ENCODE peak calls at places on chromosomes 1 and 21, in nine cellular contexts. E is endothelial cell of umbilical vein, W is A549, Z is spleen, H is right lobe of liver, S is esophagus squamous epithelium, L is sigmoid colon, D is lower leg skin, B is tibial nerve. Q is an unnamed sample.

GRCh38 chr1:146007048-146007784 is 10.8 kb upstream of the TXNIP start:
- DNase-seq in E (peak), W (peak), Z (no peak), H (peak), S (no peak), L (peak), D (peak), B (no peak), Q (peak)

GRCh38 chr1:45892068-45892785 is 88.8 kb downstream of the MAST2 start:
- DNase-seq in E (peak), W (peak), Z (no peak), H (no peak), S (no peak), L (no peak), D (no peak), B (no peak), Q (peak)

GRCh38 chr1:110011527-110012041 is 22.8 kb upstream of the STRIP1 start:
- DNase-seq in E (peak), W (peak), Z (no peak), H (no peak), S (no peak), L (no peak), D (no peak), B (no peak), Q (peak)

GRCh38 chr1:180372728-180373127 is 129.6 kb downstream of the ACBD6 start:
- DNase-seq in E (no peak), W (no peak), Z (no peak), H (no peak), S (no peak), L (no peak), D (no peak), B (no peak), Q (no peak)

GRCh38 chr1:212608209-212608955 is at the start of gene ATF3:
- DNase-seq in E (peak), W (peak), Z (peak), H (peak), S (peak), L (peak), D (peak), B (peak), Q (peak)

GRCh38 chr1:223179280-223179679 is 36.2 kb upstream of the TLR5 start:
- DNase-seq in E (no peak), W (no peak), Z (no peak), H (no peak), S (no peak), L (no peak), D (no peak), B (no peak), Q (no peak)

GRCh38 chr1:234900601-234901000 is 228.0 kb downstream of the TOMM20 start:
- DNase-seq in E (no peak), W (no peak), Z (no peak), H (no peak), S (no peak), L (peak), D (no peak), B (no peak), Q (no peak)

GRCh38 chr1:3774503-3775247 is 2.1 kb downstream of the SMIM1 start:
- DNase-seq in E (no peak), W (no peak), Z (no peak), H (peak), S (no peak), L (no peak), D (no peak), B (no peak), Q (peak)

GRCh38 chr21:30329203-30329868 is 8.2 kb downstream of the KRTAP27-1 start:
- DNase-seq in E (no peak), W (no peak), Z (no peak), H (no peak), S (no peak), L (no peak), D (no peak), B (no peak), Q (no peak)

GRCh38 chr1:111512132-111512874 is 8.9 kb upstream of the ADORA3 start:
- DNase-seq in E (no peak), W (no peak), Z (no peak), H (no peak), S (no peak), L (no peak), D (no peak), B (no peak), Q (no peak)

GRCh38 chr1:47510282-47510811 is 72.5 kb downstream of the FOXD2 start:
- DNase-seq in E (no peak), W (no peak), Z (peak), H (no peak), S (no peak), L (no peak), D (no peak), B (no peak), Q (no peak)

GRCh38 chr1:26733982-26734381 is 38.2 kb downstream of the ARID1A start:
- DNase-seq in E (no peak), W (no peak), Z (no peak), H (no peak), S (no peak), L (no peak), D (no peak), B (no peak), Q (peak)

GRCh38 chr1:75559141-75559540 is 51.8 kb downstream of the SLC44A5 start:
- DNase-seq in E (no peak), W (no peak), Z (no peak), H (no peak), S (no peak), L (no peak), D (no peak), B (no peak), Q (no peak)

GRCh38 chr1:40519517-40519916 is 10.9 kb downstream of the EXO5 start:
- DNase-seq in E (no peak), W (no peak), Z (no peak), H (no peak), S (no peak), L (no peak), D (no peak), B (no peak), Q (no peak)

GRCh38 chr1:235075955-235076308 is 52.7 kb downstream of the TOMM20 start:
- DNase-seq in E (no peak), W (peak), Z (no peak), H (no peak), S (no peak), L (no peak), D (no peak), B (no peak), Q (no peak)

GRCh38 chr1:22845536-22845935 is 127.1 kb downstream of the LACTBL1 start:
- DNase-seq in E (no peak), W (no peak), Z (peak), H (no peak), S (no peak), L (no peak), D (no peak), B (no peak), Q (no peak)

GRCh38 chr1:172167801-172168596 is 252.5 kb upstream of the C1orf105 start:
- DNase-seq in E (no peak), W (no peak), Z (no peak), H (no peak), S (no peak), L (no peak), D (no peak), B (no peak), Q (no peak)

GRCh38 chr1:30872033-30872947 is 36.3 kb downstream of the SDC3 start:
- DNase-seq in E (no peak), W (no peak), Z (no peak), H (no peak), S (no peak), L (no peak), D (no peak), B (no peak), Q (no peak)

GRCh38 chr1:165631403-165632151 is 543 bp downstream of the MGST3 start:
- DNase-seq in E (peak), W (peak), Z (peak), H (peak), S (no peak), L (peak), D (peak), B (peak), Q (peak)

GRCh38 chr1:84712288-84712874 is 22.1 kb upstream of the SSX2IP start:
- DNase-seq in E (peak), W (no peak), Z (no peak), H (no peak), S (no peak), L (no peak), D (no peak), B (no peak), Q (no peak)

GRCh38 chr1:172719694-172720138 is 60.8 kb downstream of the FASLG start:
- DNase-seq in E (peak), W (peak), Z (no peak), H (no peak), S (no peak), L (no peak), D (no peak), B (no peak), Q (no peak)

GRCh38 chr21:32991299-32991850 is 34.4 kb upstream of the OLIG2 start:
- DNase-seq in E (no peak), W (no peak), Z (no peak), H (no peak), S (no peak), L (no peak), D (no peak), B (no peak), Q (no peak)
- TF ChIP-seq POLR2A in E (no peak), W (no peak), Z (no peak), H (no peak), S (no peak), L (no peak), D (no peak), B (no peak), Q (no peak)

GRCh38 chr1:61076728-61077675 is 5.4 kb upstream of the NFIA start:
- DNase-seq in E (peak), W (peak), Z (peak), H (peak), S (peak), L (peak), D (peak), B (peak), Q (no peak)
- TF ChIP-seq POLR2A in E (peak), W (peak), Z (no peak), H (peak), S (no peak), L (no peak), D (no peak), B (peak), Q (peak)

GRCh38 chr1:32242341-32242851 is 4.6 kb upstream of the FAM167B start:
- DNase-seq in E (peak), W (no peak), Z (no peak), H (no peak), S (no peak), L (peak), D (no peak), B (no peak), Q (no peak)

GRCh38 chr1:32239335-32239734 is 7.7 kb upstream of the FAM167B start:
- DNase-seq in E (no peak), W (no peak), Z (no peak), H (no peak), S (no peak), L (no peak), D (no peak), B (no peak), Q (no peak)

GRCh38 chr1:32239790-32240139 is 7.3 kb upstream of the FAM167B start:
- DNase-seq in E (no peak), W (no peak), Z (no peak), H (no peak), S (no peak), L (peak), D (no peak), B (no peak), Q (no peak)

GRCh38 chr1:32240140-32240951 is 6.7 kb upstream of the FAM167B start:
- DNase-seq in E (peak), W (peak), Z (peak), H (peak), S (no peak), L (peak), D (no peak), B (peak), Q (no peak)

DNA sequence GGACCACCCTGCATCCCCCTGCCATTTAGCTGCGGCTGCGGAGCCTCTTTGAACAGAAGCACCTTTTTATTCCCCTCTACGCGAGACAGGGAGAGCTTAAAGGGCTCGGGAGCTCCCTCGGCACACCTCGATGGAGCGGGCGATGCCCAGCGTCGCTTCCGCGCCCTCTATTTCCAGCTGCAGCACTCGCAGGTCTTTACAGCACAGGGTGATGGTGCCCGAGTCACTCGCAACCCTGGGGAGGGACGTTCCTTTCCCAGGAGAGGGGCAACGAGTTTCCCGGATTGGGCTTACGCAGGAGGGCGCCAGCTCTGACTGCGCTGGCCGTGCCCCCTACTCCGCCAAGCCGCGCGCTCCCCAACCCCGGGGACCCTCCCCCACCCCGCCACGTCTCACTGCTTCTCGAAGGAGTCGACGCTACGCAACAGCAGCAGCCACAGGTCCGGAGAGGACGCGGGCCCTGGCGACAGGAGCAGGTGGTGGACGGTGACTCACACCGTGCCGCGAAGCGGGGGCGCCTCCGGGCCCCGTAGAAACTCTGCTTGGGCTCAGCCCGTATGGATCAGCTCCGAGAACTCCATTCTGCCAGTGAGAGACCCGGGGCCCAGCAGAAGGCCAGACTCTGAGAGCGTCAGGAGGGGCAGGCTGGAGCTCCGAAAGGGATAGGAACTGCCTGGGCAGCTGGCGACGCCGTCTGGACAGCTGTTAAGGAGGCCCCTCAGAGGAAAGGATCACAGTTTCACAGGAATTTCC is 5.8 kb upstream of the FAM167B start:
- DNase-seq in E (peak), W (peak), Z (peak), H (no peak), S (no peak), L (peak), D (no peak), B (no peak), Q (no peak)
- TF ChIP-seq POLR2A in E (no peak), W (no peak), Z (no peak), H (peak), S (no peak), L (no peak), D (no peak), B (no peak), Q (no peak)

DNA sequence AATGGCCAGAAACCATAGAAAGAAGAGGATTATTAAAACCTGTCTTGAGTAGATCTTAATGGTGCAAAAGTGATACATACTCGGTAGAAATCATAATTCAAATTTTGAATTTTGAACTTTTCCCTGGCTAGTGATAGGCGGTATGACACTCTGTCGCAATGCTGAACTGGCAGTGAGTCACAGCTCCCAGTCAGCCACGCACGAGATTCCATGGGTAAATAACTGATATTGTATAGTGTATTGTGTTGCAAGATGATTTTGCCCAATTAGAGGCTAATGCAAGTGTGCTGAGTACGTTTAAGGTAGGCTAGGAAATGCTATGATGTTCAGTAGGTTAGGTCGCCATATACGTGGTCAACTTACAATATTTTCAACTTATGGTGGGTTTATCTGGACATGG is 207.0 kb downstream of the SIPA1L2 start:
- DNase-seq in E (no peak), W (no peak), Z (no peak), H (no peak), S (no peak), L (no peak), D (no peak), B (no peak), Q (no peak)
- TF ChIP-seq POLR2A in E (no peak), W (no peak), Z (no peak), H (no peak), S (no peak), L (no peak), D (no peak), B (no peak), Q (no peak)

GRCh38 chr1:151346082-151346768 is 827 bp downstream of the RFX5 start:
- DNase-seq in E (peak), W (no peak), Z (no peak), H (no peak), S (no peak), L (no peak), D (no peak), B (no peak), Q (no peak)

GRCh38 chr1:151342562-151342961 is 4.5 kb downstream of the RFX5 start:
- DNase-seq in E (no peak), W (no peak), Z (no peak), H (no peak), S (no peak), L (no peak), D (no peak), B (no peak), Q (no peak)

GRCh38 chr1:151342021-151342420 is 5.0 kb downstream of the RFX5 start:
- DNase-seq in E (no peak), W (no peak), Z (no peak), H (no peak), S (no peak), L (no peak), D (no peak), B (no peak), Q (no peak)

GRCh38 chr1:151343587-151343986 is 3.5 kb downstream of the RFX5 start:
- DNase-seq in E (no peak), W (no peak), Z (no peak), H (no peak), S (no peak), L (no peak), D (no peak), B (no peak), Q (no peak)

DNA sequence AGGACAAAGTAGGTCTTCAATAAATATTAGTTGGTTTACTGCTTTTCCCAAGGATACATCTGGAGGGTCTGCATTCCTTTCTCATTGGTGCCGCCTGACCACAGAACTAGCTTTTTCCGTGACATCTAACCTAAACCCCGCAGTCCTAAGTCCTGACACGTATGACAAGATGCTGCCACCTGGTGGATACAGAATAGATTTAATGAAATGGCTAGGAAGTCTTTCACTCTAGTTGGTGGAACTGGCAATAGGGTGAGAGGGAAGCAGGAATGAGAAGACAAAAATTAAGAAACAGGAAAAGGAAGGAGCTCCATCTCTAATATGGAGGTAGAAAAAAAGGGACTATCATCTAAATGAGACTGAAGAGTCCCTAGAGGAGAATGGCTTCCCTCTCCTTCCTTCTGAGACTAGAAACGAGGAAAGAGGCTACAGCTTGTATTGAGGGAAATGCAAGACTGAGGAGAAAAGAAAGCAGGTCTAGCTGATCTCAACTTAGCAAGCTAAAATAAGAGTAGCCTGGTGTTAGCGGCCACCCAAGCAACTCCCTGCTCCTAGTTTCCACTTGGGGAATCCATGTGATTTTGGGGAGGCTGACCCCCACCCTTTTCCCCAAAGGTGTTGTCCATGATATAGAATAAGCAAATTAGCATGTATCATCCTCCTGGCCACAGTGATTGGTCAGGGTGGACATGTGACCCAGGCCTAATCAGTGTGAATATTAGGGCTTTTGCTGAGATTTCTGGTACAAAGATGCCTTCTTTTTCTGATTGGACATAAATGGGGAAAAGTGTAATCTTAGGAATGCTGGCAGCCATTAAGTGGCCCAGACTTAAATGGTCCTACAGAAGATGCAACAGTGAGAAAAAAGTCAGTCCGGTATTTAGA is 5.9 kb downstream of the RFX5 start:
- DNase-seq in E (peak), W (peak), Z (no peak), H (no peak), S (no peak), L (no peak), D (peak), B (no peak), Q (peak)
- TF ChIP-seq POLR2A in E (no peak), W (no peak), Z (no peak), H (no peak), S (no peak), L (no peak), D (no peak), B (no peak), Q (no peak)

Q was measured in H54.